ENCODE peak calls at places on chromosomes 12 and 14, in nine cellular contexts. K, T, Q, S, Z, N, P, A and L are unnamed samples.

GRCh38 chr14:35965425-35965824 is 139.3 kb downstream of the BRMS1L start:
- DNase-seq in K (no peak), T (no peak), Q (no peak), S (no peak), Z (no peak), N (no peak), P (no peak), A (no peak), L (no peak)

GRCh38 chr12:76864791-76865400 is 13.9 kb downstream of the CSRP2 start:
- DNase-seq in K (no peak), T (no peak), Q (no peak), S (no peak), Z (no peak), N (no peak), P (no peak), A (no peak), L (no peak)

GRCh38 chr14:74238974-74239847 is at the start of gene VSX2:
- DNase-seq in K (no peak), T (no peak), Q (no peak), S (no peak), Z (no peak), N (no peak), P (no peak), A (no peak), L (no peak)

GRCh38 chr12:125013816-125014442 is 20.5 kb downstream of the BRI3BP start:
- DNase-seq in K (no peak), T (no peak), Q (peak), S (no peak), Z (no peak), N (no peak), P (no peak), A (no peak), L (no peak)

GRCh38 chr14:102795060-102795925 is 18.0 kb downstream of the TRAF3 start:
- DNase-seq in K (no peak), T (peak), Q (no peak), S (peak), Z (no peak), N (no peak), P (no peak), A (peak), L (peak)

GRCh38 chr14:61277784-61278183 is 3.4 kb downstream of the TMEM30B start:
- DNase-seq in K (no peak), T (no peak), Q (no peak), S (no peak), Z (no peak), N (no peak), P (no peak), A (no peak), L (no peak)

GRCh38 chr12:132651444-132652100 is 33.0 kb downstream of the P2RX2 start:
- DNase-seq in K (no peak), T (no peak), Q (no peak), S (no peak), Z (no peak), N (no peak), P (no peak), A (no peak), L (no peak)

GRCh38 chr12:106362971-106363370 is 5.4 kb downstream of the POLR3B start:
- DNase-seq in K (no peak), T (no peak), Q (no peak), S (no peak), Z (no peak), N (no peak), P (no peak), A (no peak), L (no peak)

GRCh38 chr14:75648066-75648838 is 12.4 kb downstream of the ERG28 start:
- DNase-seq in K (peak), T (peak), Q (no peak), S (peak), Z (no peak), N (no peak), P (no peak), A (peak), L (no peak)

GRCh38 chr14:68762944-68763831 is 29.7 kb downstream of the ZFP36L1 start:
- DNase-seq in K (peak), T (peak), Q (peak), S (no peak), Z (no peak), N (no peak), P (no peak), A (peak), L (no peak)

GRCh38 chr14:72700338-72701231 is 193.3 kb downstream of the DPF3 start:
- DNase-seq in K (no peak), T (no peak), Q (no peak), S (no peak), Z (no peak), N (no peak), P (no peak), A (peak), L (no peak)

GRCh38 chr14:78598046-78598652 is 428.0 kb downstream of the NRXN3 start:
- DNase-seq in K (peak), T (peak), Q (peak), S (peak), Z (no peak), N (peak), P (peak), A (peak), L (no peak)

GRCh38 chr12:104605685-104606084 is 148.9 kb downstream of the CHST11 start:
- DNase-seq in K (no peak), T (peak), Q (no peak), S (no peak), Z (no peak), N (no peak), P (no peak), A (peak), L (peak)

GRCh38 chr14:93686313-93686712 is 102.0 kb downstream of the PRIMA1 start:
- DNase-seq in K (no peak), T (no peak), Q (no peak), S (no peak), Z (no peak), N (no peak), P (no peak), A (no peak), L (no peak)

GRCh38 chr12:65986047-65986446 is 144.5 kb downstream of the LLPH start:
- DNase-seq in K (no peak), T (no peak), Q (no peak), S (no peak), Z (no peak), N (no peak), P (no peak), A (no peak), L (no peak)

GRCh38 chr14:33682746-33683145 is 268.1 kb downstream of the EGLN3 start:
- DNase-seq in K (no peak), T (peak), Q (no peak), S (no peak), Z (no peak), N (no peak), P (no peak), A (peak), L (no peak)